ENCODE peak calls at places on chromosomes 7 and 10, in seven cellular contexts. K is GM23248, J is hepatocyte, M is PC-3, U is SK-N-SH, Q is HCT116, T is OCI-LY7. R is an unnamed sample.

GRCh38 chr7:862157-862556 is 14.2 kb upstream of the GET4 start:
- DNase-seq in J (no peak), U (peak; percentile 85), Q (no peak), K (no peak), M (no peak), T (no peak), R (no peak)

GRCh38 chr10:3946234-3947229 is 161.5 kb upstream of the KLF6 start:
- DNase-seq in J (no peak), U (no peak), K (no peak), Q (no peak), T (no peak), M (peak; percentile 54), R (no peak)

GRCh38 chr7:44244282-44244681 is 43.5 kb downstream of the YKT6 start:
- DNase-seq in M (peak; percentile 9), Q (no peak), U (peak; percentile 85), J (no peak), K (peak; percentile 50), T (peak; percentile 57), R (peak; percentile 68)

GRCh38 chr7:47470567-47471357 is 111.1 kb downstream of the TNS3 start:
- DNase-seq in K (peak; percentile 13), J (peak; percentile 75), M (no peak), T (no peak), U (no peak), Q (no peak), R (peak; percentile 70)

GRCh38 chr7:139871276-139871675 is 42.2 kb downstream of the TBXAS1 start:
- DNase-seq in M (no peak), J (no peak), T (no peak), Q (no peak), K (peak; percentile 51), U (no peak), R (no peak)

GRCh38 chr10:31607481-31607880 is 288.5 kb downstream of the ZEB1 start:
- DNase-seq in J (no peak), U (no peak), M (no peak), Q (no peak), T (no peak), K (no peak), R (no peak)

GRCh38 chr7:7228472-7228871 is 46.1 kb downstream of the C1GALT1 start:
- DNase-seq in J (no peak), M (no peak), T (no peak), K (peak; percentile 76), Q (no peak), U (no peak), R (no peak)

GRCh38 chr10:81251457-81252115 is 623.4 kb upstream of the NRG3 start:
- DNase-seq in K (no peak), T (no peak), J (peak; percentile 18), U (no peak), Q (no peak), M (no peak), R (no peak)

GRCh38 chr10:61952028-61952638 is 50.6 kb downstream of the ARID5B start:
- DNase-seq in K (no peak), M (no peak), T (no peak), J (peak; percentile 33), Q (no peak), U (no peak), R (no peak)

GRCh38 chr10:47378606-47379444 is 5.3 kb downstream of the ZNF488 start:
- DNase-seq in K (no peak), M (no peak), U (peak; percentile 71), T (no peak), J (no peak), Q (no peak), R (no peak)

GRCh38 chr7:35893649-35894048 is 92.8 kb downstream of the SEPTIN7 start:
- DNase-seq in Q (no peak), U (no peak), K (no peak), M (no peak), T (no peak), J (no peak), R (no peak)

DNA sequence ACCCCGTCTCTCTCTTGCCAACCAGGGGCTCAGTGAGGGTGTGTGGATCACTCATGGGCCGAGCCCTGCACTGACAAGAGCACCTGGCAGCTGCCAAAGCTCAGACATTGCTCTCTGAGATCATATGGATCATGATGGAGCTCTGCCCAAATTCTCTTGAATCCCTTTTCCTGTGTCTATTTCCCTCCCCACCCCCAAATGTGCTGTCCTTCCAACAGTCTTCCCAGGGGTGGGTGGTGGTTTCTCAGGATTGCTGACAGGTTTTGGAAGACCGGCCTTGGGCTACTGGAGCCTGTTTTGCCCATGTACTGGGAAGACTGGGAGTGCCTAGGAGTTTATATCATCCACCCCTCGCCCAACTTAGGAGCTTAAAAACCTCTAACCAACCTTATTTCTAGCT is 10.5 kb downstream of the ARHGAP22 start:
- DNase-seq in Q (no peak), U (no peak), T (no peak), M (no peak), J (no peak), K (no peak), R (no peak)
- TF ChIP-seq EZH2phosphoT487 in Q (no peak), U (no peak), T (no peak), M (no peak), J (no peak), K (no peak), R (no peak)

DNA sequence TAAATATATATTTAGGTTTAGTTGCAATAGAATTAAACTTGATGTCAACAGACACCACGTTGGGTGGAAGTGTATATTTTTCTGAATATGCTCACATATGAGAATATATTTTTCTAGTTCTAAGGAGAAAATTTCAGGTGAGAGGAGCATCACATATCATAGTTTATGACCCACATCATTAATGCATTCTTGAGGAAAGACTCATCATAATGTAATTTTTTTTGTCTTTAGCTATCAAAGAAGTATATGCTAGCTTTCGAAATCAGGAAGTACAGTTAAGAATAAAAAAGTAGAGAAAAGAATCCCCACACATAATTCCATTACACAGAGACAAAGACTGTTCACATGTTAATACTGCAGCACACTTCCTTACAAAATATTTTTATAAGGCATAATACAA is 30.4 kb downstream of the A1CF start:
- DNase-seq in Q (no peak), T (no peak), J (no peak), M (no peak), U (no peak), K (no peak), R (no peak)
- TF ChIP-seq EZH2phosphoT487 in Q (no peak), T (no peak), J (no peak), M (no peak), U (no peak), K (no peak), R (no peak)

GRCh38 chr10:43105793-43106158 is 28.9 kb downstream of the RET start:
- DNase-seq in T (no peak), K (no peak), J (no peak), U (no peak), M (no peak), Q (no peak), R (no peak)

GRCh38 chr10:43106256-43107091 is 29.6 kb downstream of the RET start:
- DNase-seq in Q (no peak), K (no peak), T (no peak), M (no peak), U (no peak), J (no peak), R (no peak)

GRCh38 chr10:43102063-43102828 is 25.4 kb downstream of the RET start:
- DNase-seq in K (no peak), M (no peak), J (no peak), U (no peak), T (no peak), Q (no peak), R (no peak)

GRCh38 chr10:43108951-43109350 is 29.3 kb upstream of the CSGALNACT2 start:
- DNase-seq in K (no peak), T (no peak), M (no peak), U (no peak), Q (no peak), J (no peak), R (no peak)

GRCh38 chr10:43105119-43105792 is 28.4 kb downstream of the RET start:
- DNase-seq in Q (peak; percentile 41), J (peak; percentile 87), T (peak; percentile 73), U (peak; percentile 95), K (peak; percentile 83), M (peak; percentile 78), R (peak; percentile 92)
- TF ChIP-seq EZH2phosphoT487 in Q (no peak), J (no peak), T (no peak), U (no peak), K (no peak), M (no peak), R (peak; percentile 44)

DNA sequence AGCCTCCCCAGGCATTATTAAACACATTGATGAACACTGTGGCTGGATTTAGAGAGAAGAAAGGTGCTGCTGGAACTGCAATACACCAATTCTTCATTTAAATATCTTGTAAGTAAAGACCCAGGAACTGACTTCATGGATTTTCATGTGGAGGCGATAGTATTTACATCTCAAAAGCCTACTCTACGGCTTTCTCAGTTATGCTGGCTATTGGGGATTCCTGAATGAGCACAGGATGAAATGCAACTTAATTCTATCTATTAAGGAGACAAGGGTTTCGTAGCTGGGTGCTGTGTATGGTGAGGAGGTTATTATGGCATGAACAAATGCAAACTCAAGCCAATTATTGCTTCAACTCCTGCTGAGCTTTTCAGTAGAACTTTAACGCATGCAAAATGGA is 251.2 kb downstream of the SORCS1 start:
- DNase-seq in J (no peak), Q (no peak), T (no peak), K (no peak), U (no peak), M (no peak), R (peak; percentile 16)
- TF ChIP-seq EZH2phosphoT487 in J (no peak), Q (no peak), T (no peak), K (no peak), U (no peak), M (no peak), R (no peak)

DNA sequence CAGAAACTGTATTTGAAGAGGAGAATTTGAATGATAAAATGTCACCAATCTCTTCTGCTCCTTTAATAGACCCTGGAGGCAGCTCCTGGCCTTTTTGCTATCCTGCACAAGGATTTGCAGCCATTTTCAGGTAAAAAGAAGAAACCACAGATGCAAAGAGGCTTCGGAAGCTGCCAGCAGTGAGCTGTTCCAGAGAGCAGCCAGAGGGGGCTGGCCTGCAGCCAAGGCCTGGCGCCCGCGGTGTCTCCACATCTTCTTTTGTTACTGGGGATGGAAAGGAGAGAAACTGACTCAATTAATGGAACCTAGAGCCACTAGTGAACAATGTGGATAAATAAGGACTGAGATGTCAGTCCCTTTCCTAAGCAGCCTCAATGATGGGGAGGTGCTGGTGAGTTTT is 23.9 kb upstream of the GPR26 start:
- DNase-seq in T (no peak), U (peak; percentile 57), K (peak; percentile 29), M (peak; percentile 5), Q (no peak), J (no peak), R (peak; percentile 15)
- TF ChIP-seq EZH2phosphoT487 in T (no peak), U (no peak), K (no peak), M (no peak), Q (no peak), J (no peak), R (no peak)

DNA sequence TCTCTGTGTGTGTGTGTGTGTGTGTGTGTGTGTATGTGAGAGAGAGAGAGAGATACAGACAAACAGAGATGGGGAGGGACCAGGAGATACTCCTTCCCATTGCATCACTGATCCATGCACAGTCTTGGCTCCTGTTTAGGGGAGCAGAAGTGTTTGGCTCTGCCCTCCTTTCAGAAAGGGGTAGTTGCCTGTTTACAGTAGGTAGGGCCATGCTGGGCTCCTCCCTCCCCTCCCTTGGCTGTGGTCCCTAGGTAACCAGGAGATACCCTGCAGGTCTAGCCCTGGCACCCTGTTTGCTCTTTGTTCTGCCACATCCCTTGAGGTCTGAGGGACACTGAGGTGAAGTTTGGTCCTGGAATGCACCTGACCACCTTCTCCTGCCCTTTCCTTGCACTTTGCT is 95.3 kb downstream of the RAMP3 start:
- DNase-seq in J (no peak), M (no peak), Q (no peak), K (no peak), T (no peak), U (no peak), R (no peak)
- TF ChIP-seq EZH2phosphoT487 in J (no peak), M (no peak), Q (no peak), K (no peak), T (no peak), U (no peak), R (no peak)